ENCODE peak calls at places on chromosome 14, in four cellular contexts. Z is esophagus squamous epithelium, X is ovary, G is cardiac muscle cell. L is an unnamed sample.

GRCh38 chr14:81453166-81453766 is 53.1 kb upstream of the STON2 start:
- DNase-seq in Z (no peak), X (peak), G (peak), L (peak)

GRCh38 chr14:100587763-100588411 is 670 bp upstream of the BEGAIN start:
- DNase-seq in Z (no peak), X (peak), G (no peak), L (peak)

GRCh38 chr14:22882529-22883190 is 362 bp upstream of the REM2 start:
- DNase-seq in Z (no peak), X (no peak), G (peak), L (peak)

GRCh38 chr14:105582639-105583038 is 56.3 kb downstream of the TMEM121 start:
- DNase-seq in Z (no peak), X (no peak), G (no peak), L (no peak)

GRCh38 chr14:96297000-96297399 is 41.0 kb downstream of the BDKRB1 start:
- DNase-seq in Z (no peak), X (no peak), G (no peak), L (peak)

GRCh38 chr14:90444077-90444696 is 47.4 kb downstream of the CALM1 start:
- DNase-seq in Z (no peak), X (no peak), G (no peak), L (peak)

GRCh38 chr14:75258079-75258802 is 20.4 kb upstream of the FOS start:
- DNase-seq in Z (no peak), X (peak), G (no peak), L (peak)

GRCh38 chr14:60756847-60757246 is 22.3 kb downstream of the MNAT1 start:
- DNase-seq in Z (no peak), X (no peak), G (peak), L (peak)

GRCh38 chr14:90575781-90576180 is 179.0 kb downstream of the CALM1 start:
- DNase-seq in Z (no peak), X (no peak), G (no peak), L (no peak)

GRCh38 chr14:67359319-67359774 is 257 bp downstream of the ATP6V1D start:
- DNase-seq in Z (no peak), X (no peak), G (peak), L (peak)

GRCh38 chr14:77077040-77077439 is 21.0 kb upstream of the CIPC start:
- DNase-seq in Z (no peak), X (no peak), G (no peak), L (no peak)

GRCh38 chr14:77133718-77134338 is 7.8 kb downstream of the ZDHHC22 start:
- DNase-seq in Z (no peak), X (peak), G (peak), L (peak)

GRCh38 chr14:50954811-50955372 is 10.6 kb upstream of the PYGL start:
- DNase-seq in Z (no peak), X (no peak), G (peak), L (peak)

GRCh38 chr14:106039400-106039799 is 513.0 kb downstream of the TMEM121 start:
- DNase-seq in Z (no peak), X (no peak), G (no peak), L (peak)

GRCh38 chr14:44639986-44640385 is 132.9 kb upstream of the FSCB start:
- DNase-seq in Z (no peak), X (no peak), G (no peak), L (no peak)

GRCh38 chr14:29895591-29896043 is 32.0 kb downstream of the PRKD1 start:
- DNase-seq in Z (no peak), X (no peak), G (peak), L (no peak)

GRCh38 chr14:53338192-53338591 is 185.1 kb upstream of the DDHD1 start:
- DNase-seq in Z (no peak), X (no peak), G (no peak), L (peak)

GRCh38 chr14:89477391-89477790 is 60.4 kb upstream of the FOXN3 start:
- DNase-seq in Z (no peak), X (peak), G (no peak), L (no peak)

GRCh38 chr14:53113992-53114391 is 39.1 kb downstream of the DDHD1 start:
- DNase-seq in Z (no peak), X (no peak), G (no peak), L (no peak)

GRCh38 chr14:71593966-71594365 is 338.3 kb upstream of the RGS6 start:
- DNase-seq in Z (no peak), X (no peak), G (no peak), L (no peak)

GRCh38 chr14:55438066-55438683 is 2.2 kb downstream of the TBPL2 start:
- DNase-seq in Z (no peak), X (no peak), G (peak), L (peak)

GRCh38 chr14:77105118-77105517 is 7.1 kb downstream of the CIPC start:
- DNase-seq in Z (no peak), X (no peak), G (no peak), L (no peak)

GRCh38 chr14:86003998-86004397 is 474.1 kb downstream of the FLRT2 start:
- DNase-seq in Z (no peak), X (no peak), G (no peak), L (peak)

GRCh38 chr14:39107624-39108023 is 4.6 kb upstream of the SEC23A start:
- DNase-seq in Z (no peak), X (no peak), G (peak), L (peak)

GRCh38 chr14:64875350-64875749 is 4.4 kb downstream of the SPTB start:
- DNase-seq in Z (no peak), X (no peak), G (no peak), L (no peak)

GRCh38 chr14:64873506-64874220 is 6.0 kb downstream of the SPTB start:
- DNase-seq in Z (no peak), X (no peak), G (no peak), L (no peak)

GRCh38 chr14:64879635-64880381 is at the start of gene SPTB:
- DNase-seq in Z (no peak), X (peak), G (peak), L (no peak)

GRCh38 chr14:64880382-64881121 is 845 bp upstream of the SPTB start:
- DNase-seq in Z (no peak), X (peak), G (peak), L (no peak)

DNA sequence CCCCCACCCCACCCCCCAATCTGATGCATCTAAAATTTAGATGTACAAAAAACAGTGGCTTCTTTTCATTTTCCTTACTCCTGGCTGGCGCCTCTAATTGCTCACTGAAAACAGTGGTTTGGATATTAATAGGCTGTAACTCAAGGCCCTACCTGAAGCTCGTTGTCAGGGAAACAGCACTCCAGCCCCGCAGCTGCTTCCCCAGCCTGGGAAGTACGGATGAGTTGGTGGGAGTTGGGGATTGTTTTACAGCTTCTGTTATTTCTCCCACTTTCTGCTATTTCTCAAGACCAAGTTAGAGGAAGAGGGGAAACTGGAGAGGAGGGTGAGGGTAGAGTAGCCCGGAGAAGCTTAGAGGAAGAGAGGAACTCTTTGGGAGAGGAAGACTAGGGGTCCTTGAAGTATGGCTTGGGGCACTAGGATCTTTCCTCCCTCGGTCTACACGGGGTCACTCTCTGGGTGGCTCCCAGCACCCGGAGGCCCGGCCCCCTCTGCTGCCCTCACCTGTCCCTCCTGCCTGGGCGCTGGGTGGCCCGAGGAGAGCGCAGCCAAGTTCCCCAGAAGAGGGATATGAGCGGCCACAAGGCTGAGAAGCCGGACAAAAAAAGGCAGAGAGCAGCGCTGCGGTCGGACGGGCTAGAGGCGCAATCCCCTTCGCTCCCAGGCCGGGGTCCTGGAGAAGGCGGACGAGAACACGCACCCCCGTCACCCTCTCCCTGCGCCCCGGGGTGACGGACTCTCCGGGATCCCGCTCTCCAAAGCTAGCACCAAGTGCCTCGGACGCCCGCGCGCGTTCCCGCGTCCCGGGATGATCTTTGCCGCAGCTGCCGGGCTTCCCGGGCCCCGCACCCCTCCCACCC is 702 bp downstream of the SPTB start:
- DNase-seq in Z (no peak), X (no peak), G (peak), L (no peak)
- H3K4me3 ChIP-seq in Z (peak), X (peak), G (peak), L (no peak)

GRCh38 chr14:21215879-21216251 is 53.4 kb downstream of the HNRNPC start:
- DNase-seq in Z (no peak), X (no peak), G (no peak), L (no peak)
- TF ChIP-seq CTCF in Z (no peak), X (no peak), G (no peak), L (no peak)

GRCh38 chr14:104138098-104138890 is at the start of gene KIF26A:
- DNase-seq in Z (no peak), X (peak), G (peak), L (no peak)

GRCh38 chr14:104135904-104136471 is 2.4 kb upstream of the KIF26A start:
- DNase-seq in Z (no peak), X (peak), G (peak), L (no peak)

GRCh38 chr14:104137297-104138097 is 890 bp upstream of the KIF26A start:
- DNase-seq in Z (no peak), X (peak), G (peak), L (peak)

GRCh38 chr14:104135121-104135903 is 3.1 kb upstream of the KIF26A start:
- DNase-seq in Z (no peak), X (peak), G (peak), L (peak)

DNA sequence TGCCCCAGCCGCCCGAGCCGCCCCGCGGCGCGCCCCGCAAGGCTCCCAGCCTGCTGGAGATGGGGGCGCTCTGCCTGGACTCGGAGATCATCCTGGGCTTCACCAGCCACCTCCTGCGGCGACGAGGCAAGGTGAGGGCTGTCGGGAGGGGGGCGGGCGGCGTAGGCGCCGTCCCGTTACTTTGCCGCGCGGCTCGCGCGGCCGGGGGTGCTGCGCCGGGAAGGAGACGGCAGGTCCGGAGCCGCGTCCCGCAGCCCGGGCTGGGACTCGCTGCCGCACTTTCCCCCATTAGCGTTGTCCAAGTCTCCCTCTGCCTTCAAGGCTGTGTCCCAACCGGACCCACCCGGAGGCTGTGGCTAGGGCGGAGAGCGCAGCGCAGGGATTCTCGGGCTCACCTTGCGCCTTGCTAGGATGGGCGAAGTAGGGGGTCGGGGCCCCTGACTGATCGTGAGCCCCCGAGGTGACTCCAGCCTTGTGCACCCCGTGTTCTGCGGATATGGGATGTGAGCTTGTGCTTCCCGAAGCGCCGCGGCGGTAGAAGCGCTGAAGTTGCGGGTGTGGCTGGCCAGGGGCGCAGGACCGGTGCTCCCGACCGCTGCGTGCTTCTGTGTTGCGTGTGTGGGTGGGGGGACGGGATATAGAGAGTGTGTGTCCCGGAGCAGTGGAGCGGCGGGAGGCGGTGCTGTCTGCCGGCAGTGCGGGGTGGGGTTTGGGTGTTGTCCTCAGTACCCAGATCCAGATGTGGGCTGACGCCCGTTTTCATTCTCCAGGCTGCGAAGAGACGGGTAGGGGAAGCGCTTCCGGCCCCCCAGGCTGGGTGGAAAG is 1.7 kb upstream of the KIF26A start:
- DNase-seq in Z (no peak), X (peak), G (no peak), L (no peak)
- H3K4me3 ChIP-seq in Z (peak), X (no peak), G (peak), L (no peak)

GRCh38 chr14:99573436-99574098 is 30.4 kb downstream of the CCDC85C start:
- DNase-seq in Z (no peak), X (no peak), G (no peak), L (no peak)

GRCh38 chr14:99576761-99577705 is 27.0 kb downstream of the CCDC85C start:
- DNase-seq in Z (no peak), X (peak), G (no peak), L (no peak)

GRCh38 chr14:99574099-99574880 is 29.7 kb downstream of the CCDC85C start:
- DNase-seq in Z (no peak), X (peak), G (peak), L (no peak)

GRCh38 chr14:99576304-99576703 is 27.7 kb downstream of the CCDC85C start:
- DNase-seq in Z (no peak), X (no peak), G (peak), L (no peak)

DNA sequence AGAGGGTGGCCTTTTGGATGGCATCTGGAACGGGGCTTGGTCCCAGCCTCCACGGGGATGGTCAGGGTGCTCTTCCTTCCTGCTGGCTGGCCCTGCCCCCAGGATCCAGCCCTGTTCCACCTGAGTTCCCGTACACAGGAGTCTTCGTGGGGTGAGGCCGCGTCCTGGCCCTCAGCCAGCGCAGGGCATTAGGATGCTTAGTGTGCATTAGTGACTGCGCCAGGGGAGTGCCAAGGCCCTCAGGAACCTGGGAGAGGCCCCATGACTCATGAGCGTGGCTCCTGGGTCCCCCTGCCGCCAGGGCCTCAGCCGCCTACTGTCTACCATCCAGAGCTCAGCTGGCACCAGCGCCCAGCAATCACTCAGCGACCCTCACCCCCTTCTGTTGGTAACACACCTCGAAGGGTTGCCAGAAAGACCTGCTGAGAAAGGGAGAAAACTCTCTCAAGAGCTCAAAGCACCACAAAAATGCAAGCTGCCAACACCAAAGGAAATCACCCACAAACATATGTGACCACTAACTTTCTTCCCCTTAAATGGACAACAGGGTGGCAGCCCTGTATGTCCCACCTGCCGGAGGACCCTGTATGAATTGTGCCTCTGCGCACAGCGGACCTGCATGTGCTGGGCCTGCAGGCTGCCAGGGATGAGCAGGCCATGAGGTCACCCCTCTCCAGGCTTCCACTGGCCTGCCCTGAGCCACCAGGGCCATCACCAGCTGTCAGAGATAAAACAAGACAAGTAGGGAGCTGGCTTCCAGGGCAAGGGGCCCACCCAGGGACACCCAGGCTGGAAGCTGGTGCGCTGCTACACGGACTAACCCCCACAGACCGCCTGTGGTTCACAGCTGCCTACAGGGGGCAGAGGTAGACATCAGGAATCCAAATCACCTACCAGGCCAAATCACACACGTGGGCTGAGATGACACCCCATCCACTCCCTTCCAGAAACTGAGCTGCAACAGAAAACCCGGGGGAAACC is 28.7 kb downstream of the CCDC85C start:
- DNase-seq in Z (no peak), X (peak), G (peak), L (no peak)
- TF ChIP-seq CTCF in Z (no peak), X (no peak), G (peak), L (no peak)

GRCh38 chr14:34462132-34462893 is at the start of gene SPTSSA:
- DNase-seq in Z (peak), X (peak), G (peak), L (peak)

GRCh38 chr14:34460295-34460694 is 1.7 kb downstream of the SPTSSA start:
- DNase-seq in Z (no peak), X (no peak), G (no peak), L (no peak)

GRCh38 chr14:34461334-34462131 is 507 bp downstream of the SPTSSA start:
- DNase-seq in Z (no peak), X (peak), G (peak), L (peak)

GRCh38 chr14:34463598-34463961 is 1.5 kb upstream of the SPTSSA start:
- DNase-seq in Z (no peak), X (no peak), G (no peak), L (no peak)

DNA sequence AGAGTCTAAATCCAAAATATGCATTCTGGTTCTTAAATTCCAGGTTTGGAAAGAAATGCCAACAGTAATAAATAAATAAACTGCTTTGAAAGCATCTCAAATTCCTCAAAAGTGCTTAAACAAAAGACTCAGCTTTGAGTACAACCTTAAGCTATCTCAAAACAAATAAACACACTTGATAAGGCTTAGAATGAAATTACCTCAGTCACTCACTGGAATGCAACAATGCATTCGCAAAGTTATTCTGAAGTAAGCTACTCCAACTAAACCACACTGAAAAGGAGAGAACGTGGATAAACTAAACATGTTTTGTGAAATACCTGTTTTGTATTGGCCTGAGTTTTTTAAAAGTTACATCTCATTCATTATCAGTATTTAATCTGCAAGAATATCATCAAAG is 1.2 kb downstream of the SPTSSA start:
- DNase-seq in Z (no peak), X (no peak), G (no peak), L (peak)
- H3K4me3 ChIP-seq in Z (peak), X (peak), G (peak), L (peak)

DNA sequence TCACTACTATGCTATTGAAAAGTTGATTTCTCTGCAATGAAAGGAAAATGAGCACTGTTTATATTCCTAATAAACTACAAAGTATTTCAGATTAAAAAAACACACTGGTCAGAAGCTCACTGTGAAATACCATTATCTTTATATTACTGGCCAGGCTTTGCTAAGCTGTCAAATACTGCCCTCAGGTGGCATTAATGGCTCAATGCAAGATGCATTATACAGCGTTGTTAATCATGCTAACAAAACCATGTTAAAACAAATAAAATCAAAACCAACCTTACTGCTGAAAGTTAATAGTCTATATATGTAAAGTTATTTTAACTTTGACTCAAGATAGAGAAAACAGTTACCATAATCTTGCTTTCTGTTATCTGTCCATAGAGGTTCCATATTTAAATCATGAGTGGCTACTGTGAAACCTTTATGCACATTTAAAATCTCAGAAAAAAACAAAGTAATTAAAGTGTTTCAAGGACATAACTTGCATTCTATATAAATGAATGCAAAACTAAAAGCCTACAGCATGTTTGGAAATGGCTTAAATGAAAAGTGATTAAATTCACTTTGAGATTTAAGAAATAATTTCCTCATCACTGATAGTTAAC is 121.7 kb downstream of the RALGAPA1 start:
- DNase-seq in Z (no peak), X (no peak), G (peak), L (peak)
- TF ChIP-seq CTCF in Z (peak), X (peak), G (peak), L (peak)

GRCh38 chr14:103563089-103563620 is 395 bp downstream of the COA8 start:
- DNase-seq in Z (no peak), X (no peak), G (no peak), L (peak)
- H3K4me3 ChIP-seq in Z (peak), X (peak), G (peak), L (peak)

DNA sequence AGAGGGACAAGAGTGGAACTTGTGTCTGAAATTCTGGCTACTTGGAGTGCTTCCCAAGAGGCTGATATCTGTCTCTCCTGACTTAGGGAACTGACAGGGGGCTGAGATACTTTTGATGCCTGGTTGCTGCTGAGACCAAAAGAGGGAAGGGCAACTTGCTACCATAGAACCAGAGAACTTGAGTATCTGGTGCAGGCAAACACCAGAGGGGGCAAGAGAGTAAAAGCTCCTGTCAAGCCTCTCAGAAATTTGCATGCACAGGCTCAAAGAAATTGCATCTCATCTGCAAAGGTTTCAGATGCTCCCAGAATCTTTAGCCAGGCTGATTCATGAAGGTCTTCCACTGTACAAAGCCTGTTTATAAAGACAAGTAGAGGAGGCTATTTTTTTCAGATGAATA is 391.3 kb upstream of the FOXG1 start:
- DNase-seq in Z (no peak), X (no peak), G (peak), L (peak)
- TF ChIP-seq CTCF in Z (peak), X (no peak), G (peak), L (peak)